ENCODE peak calls at places on chromosomes 13 and 19, in five cellular contexts. W, X, O, C and M are unnamed samples. For H3K9me3, the result is how much of the 10 kb centered on the place peaks cover.

GRCh38 chr13:106709509-106709908 is 141.6 kb upstream of the ARGLU1 start:
- DNase-seq in W (no peak), C (no peak), X (no peak), O (no peak), M (no peak)

GRCh38 chr13:109842521-109842920 is 56.1 kb upstream of the IRS2 start:
- DNase-seq in C (no peak), W (no peak), X (no peak), O (no peak), M (no peak)

GRCh38 chr13:45086484-45086883 is 33.8 kb upstream of the GTF2F2 start:
- DNase-seq in W (no peak), O (peak), C (no peak), X (no peak), M (no peak)

GRCh38 chr19:41233748-41234240 is 14.8 kb downstream of the AXL start:
- DNase-seq in X (no peak), C (no peak), W (no peak), O (no peak), M (peak)

GRCh38 chr19:39428309-39429112 is 7.2 kb downstream of the RPS16 start:
- DNase-seq in C (no peak), O (no peak), X (no peak), W (peak), M (peak)

GRCh38 chr13:80341771-80342271 is 895 bp upstream of the SPRY2 start:
- DNase-seq in X (no peak), O (peak), W (peak), C (no peak), M (peak)

GRCh38 chr13:22161871-22162270 is 491.0 kb downstream of the FGF9 start:
- DNase-seq in X (no peak), O (no peak), W (no peak), C (no peak), M (no peak)

GRCh38 chr19:37505958-37506386 is 767 bp upstream of the ZNF793 start:
- DNase-seq in O (no peak), C (no peak), W (peak), X (no peak), M (no peak)

GRCh38 chr19:50154529-50154928 is 8.6 kb downstream of the IZUMO2 start:
- DNase-seq in X (no peak), W (no peak), O (no peak), C (no peak), M (no peak)

GRCh38 chr19:3080281-3080680 is 13.9 kb upstream of the GNA11 start:
- DNase-seq in O (no peak), W (peak), C (no peak), X (no peak), M (no peak)

DNA sequence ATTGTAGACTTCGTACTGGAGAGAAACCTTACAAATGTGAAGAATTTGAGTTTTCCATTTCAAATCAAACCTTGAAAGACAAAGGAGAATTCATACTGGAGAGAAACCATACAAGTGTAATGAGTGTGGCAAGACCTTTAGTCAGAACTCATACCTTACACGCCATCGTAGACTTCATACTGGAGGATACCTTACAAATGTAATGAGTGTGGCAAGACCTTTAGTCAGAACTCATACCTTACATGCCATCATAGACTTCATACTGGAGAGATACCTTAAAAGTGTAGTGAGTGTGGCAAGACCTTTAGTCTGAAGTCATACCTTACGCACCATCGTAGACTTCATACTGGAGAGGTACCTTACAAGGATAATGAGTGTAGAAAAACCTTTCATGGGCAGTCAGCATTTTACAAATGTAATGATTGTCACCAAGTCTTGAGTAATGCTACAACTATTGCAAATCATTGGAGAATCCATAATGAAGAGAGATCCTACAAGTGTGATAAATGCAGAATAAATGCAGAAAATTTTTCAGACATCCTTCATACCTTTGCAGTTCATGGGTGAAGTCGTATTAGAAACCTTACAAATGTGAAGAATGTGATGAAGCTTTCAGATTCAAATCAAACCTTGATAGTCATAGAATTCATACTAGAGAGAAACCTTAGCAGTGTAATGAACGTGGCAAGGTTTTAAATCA is 14.7 kb downstream of the ZNF765 start:
- DNase-seq in W (no peak), O (no peak), C (no peak), X (no peak), M (no peak)
- H3K9me3 ChIP-seq in W (half or more), O (half or more), C (half or more), X (under half), M (half or more)

DNA sequence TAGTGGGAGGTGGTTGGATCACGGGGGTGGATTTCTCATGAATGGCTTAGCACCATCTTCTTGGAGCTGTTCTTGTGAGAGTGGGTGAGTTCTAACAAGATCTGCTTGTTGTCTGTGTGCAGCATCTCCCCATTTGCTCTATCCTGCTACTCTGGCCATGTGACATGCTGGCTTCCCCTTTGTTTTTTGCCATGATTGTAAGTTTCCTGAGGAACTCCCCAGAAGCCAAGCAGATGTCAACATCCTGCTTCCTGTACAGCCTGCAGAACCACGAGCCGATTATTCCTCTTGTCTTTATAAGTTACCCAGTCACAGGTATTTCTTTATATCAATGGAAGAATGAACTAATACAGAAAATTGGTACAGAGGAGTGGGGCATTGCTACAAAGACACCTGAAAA is 2.3 kb upstream of the SIGLEC12 start:
- DNase-seq in W (no peak), C (no peak), O (no peak), X (no peak), M (no peak)
- H3K9me3 ChIP-seq in W (under half), C (under half), O (under half), X (under half), M (under half)

DNA sequence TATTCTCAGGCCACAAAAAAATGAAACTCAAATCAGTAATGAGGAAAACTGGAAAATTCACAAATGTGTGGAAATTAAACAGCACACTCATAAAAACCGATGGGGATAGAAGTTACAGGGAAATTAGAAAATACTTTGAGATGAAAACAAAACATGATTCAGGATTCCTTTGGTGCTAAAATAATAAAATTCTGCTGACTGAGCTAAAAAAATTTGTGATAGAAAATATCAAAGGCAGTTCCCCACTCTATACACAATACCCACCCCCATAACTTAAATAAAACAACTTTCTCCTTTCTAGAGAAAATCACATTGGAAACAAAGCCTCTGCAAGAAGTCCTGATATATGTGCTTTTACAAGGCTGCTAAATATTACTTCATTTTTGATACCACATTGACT is 1.5 kb upstream of the ZNF233 start:
- DNase-seq in W (no peak), X (no peak), O (no peak), C (no peak), M (no peak)
- H3K9me3 ChIP-seq in W (half or more), X (under half), O (under half), C (under half), M (half or more)

GRCh38 chr19:55855160-55855559 is 18.8 kb downstream of the NLRP4 start:
- DNase-seq in W (no peak), X (no peak), C (no peak), O (no peak), M (no peak)

GRCh38 chr19:55857974-55858373 is 21.6 kb downstream of the NLRP4 start:
- DNase-seq in W (no peak), X (no peak), O (no peak), C (no peak), M (no peak)

GRCh38 chr19:55858401-55858800 is 22.1 kb downstream of the NLRP4 start:
- DNase-seq in W (no peak), O (no peak), C (no peak), X (no peak), M (no peak)

DNA sequence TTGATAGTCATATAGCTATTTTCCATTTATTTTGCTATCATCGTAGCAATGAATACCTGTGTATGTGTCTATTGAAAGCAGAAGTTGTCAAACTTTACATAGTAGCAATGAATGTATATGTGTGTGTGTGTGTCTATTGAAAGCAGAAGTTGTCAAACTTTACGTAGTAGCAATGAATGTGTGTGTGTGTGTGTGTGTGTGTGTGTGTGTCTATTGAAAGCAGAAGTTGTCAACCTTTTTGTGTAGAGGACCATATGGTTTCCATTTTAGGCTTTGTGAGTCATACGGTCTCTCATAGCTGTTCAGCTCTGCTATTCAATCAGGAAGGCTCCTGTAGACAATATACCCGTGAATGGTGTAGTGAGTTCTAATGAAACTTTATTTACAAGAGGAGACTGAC is 20.8 kb downstream of the NLRP4 start:
- DNase-seq in C (no peak), W (no peak), X (no peak), O (no peak), M (no peak)
- H3K9me3 ChIP-seq in C (under half), W (under half), X (under half), O (under half), M (under half)